ENCODE peak calls at places on chromosomes 12 and 14, in four cellular contexts. A is HepG2, K is K562, L is GM12878. C is an unnamed sample.

GRCh38 chr12:127548123-127548553 is 718.8 kb upstream of the TMEM132C start:
- DNase-seq in L (no peak), A (no peak), K (no peak), C (peak; percentile 5)

GRCh38 chr12:115313929-115314328 is 630.0 kb upstream of the TBX3 start:
- DNase-seq in L (no peak), A (peak; percentile 80), K (no peak), C (no peak)

GRCh38 chr12:132593938-132594358 is 16.4 kb downstream of the LRCOL1 start:
- DNase-seq in L (no peak), K (peak; percentile 96), A (peak; percentile 96), C (peak; percentile 98)

GRCh38 chr14:56474419-56475022 is 105.1 kb upstream of the TMEM260 start:
- DNase-seq in A (peak; percentile 16), L (no peak), K (peak; percentile 30), C (peak; percentile 75)

GRCh38 chr12:129127771-129128170 is 274.5 kb downstream of the GLT1D1 start:
- DNase-seq in L (no peak), K (no peak), A (no peak), C (no peak)

GRCh38 chr12:46374286-46374685 is 1.7 kb upstream of the SLC38A2 start:
- DNase-seq in L (no peak), K (no peak), A (no peak), C (no peak)

GRCh38 chr12:55955800-55956508 is 9.9 kb downstream of the PMEL start:
- DNase-seq in A (peak; percentile 48), K (peak; percentile 57), L (no peak), C (peak; percentile 54)

GRCh38 chr12:21476949-21477348 is 24.5 kb downstream of the RECQL start:
- DNase-seq in A (no peak), K (no peak), L (no peak), C (no peak)

GRCh38 chr14:100762901-100763300 is 36.2 kb downstream of the DLK1 start:
- DNase-seq in L (no peak), A (no peak), K (no peak), C (no peak)

GRCh38 chr14:105419055-105419304 is 647 bp upstream of the MTA1 start:
- DNase-seq in L (no peak), A (no peak), K (no peak), C (no peak)
- TF ChIP-seq CREB1 in L (no peak), A (no peak), K (no peak), C (no peak)

GRCh38 chr14:73027546-73027945 is 640 bp upstream of the ZFYVE1 start:
- DNase-seq in A (no peak), K (peak; percentile 11), L (no peak), C (no peak)

GRCh38 chr14:73026845-73027542 is at the start of gene ZFYVE1:
- DNase-seq in K (peak; percentile 96), L (peak; percentile 94), A (peak; percentile 96), C (peak; percentile 100)

GRCh38 chr14:73026243-73026844 is 562 bp downstream of the ZFYVE1 start:
- DNase-seq in K (no peak), L (no peak), A (no peak), C (peak; percentile 21)

GRCh38 chr14:73027984-73028383 is 1.1 kb upstream of the ZFYVE1 start:
- DNase-seq in L (no peak), K (no peak), A (no peak), C (no peak)

DNA sequence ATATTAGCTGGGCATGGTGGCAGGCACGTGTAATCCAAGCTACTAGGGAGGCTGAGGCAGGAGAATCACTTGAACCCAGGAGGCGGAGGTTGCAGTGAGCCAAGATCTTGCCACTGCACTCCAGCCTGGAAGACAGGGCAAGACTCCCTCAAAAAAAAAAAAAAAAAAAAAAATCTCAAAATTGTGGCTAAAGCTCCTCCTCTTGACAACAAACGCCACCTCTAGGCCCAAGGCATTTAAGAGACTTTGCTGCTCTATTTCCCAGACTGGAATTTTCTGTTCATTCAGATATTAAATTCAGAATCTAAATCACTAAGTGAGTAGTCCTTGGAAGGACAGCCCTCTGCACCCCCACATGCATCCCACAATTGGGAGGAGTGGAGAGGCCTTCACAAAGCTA is 1.4 kb downstream of the ZFYVE1 start:
- DNase-seq in A (no peak), K (peak; percentile 14), L (no peak), C (peak; percentile 24)
- H3K79me2 ChIP-seq in A (no peaks in the 10 kb centered on the region), K (peaks cover 7% of the 10 kb centered on the region), L (peaks cover 16% of the 10 kb centered on the region), C (peaks cover 11% of the 10 kb centered on the region)

DNA sequence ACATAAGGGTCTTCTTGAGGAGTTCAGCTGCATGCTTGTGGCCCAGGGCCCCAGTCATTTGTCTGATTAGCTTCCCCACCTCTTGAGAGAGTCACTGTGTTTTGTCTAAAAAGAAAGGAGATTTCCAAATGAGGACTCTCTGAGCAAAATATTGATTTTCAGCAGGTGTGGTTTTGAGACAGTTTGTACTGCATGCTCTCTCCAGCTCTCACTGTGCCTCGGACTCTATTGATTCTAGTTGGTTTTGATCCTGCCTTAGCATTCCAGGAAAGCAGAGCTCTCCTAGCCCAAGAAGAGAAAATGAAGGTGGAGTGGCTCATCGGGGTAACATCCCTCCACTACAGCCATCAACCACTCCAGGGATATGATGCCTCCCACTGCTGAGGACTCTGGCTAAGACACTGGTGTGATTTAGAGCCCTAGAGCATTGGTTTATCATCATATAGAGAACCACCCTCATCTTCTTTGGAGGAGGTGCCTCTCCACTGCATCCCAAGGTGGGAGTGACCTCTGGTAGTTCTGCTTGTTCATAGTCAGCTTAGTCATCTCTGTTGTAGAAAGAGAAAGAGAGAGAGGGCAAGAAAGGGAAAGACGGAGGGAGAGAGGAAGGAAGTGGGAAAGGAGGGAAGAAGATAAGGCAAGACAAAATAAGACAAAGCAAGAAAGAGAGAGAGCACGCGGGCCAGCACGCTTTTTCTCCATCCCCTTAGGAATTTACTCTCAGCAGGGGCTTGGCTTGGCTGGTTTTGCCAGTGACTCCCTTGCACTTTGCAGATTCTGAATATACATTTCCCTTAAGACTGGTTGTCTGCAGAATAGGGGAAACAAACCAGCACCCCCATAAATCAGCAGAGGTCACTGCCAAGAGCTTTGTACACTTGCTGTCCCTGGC is 365.6 kb downstream of the DPF3 start:
- DNase-seq in A (no peak), K (no peak), L (no peak), C (no peak)
- TF ChIP-seq CREB1 in A (no peak), K (no peak), L (no peak), C (no peak)

GRCh38 chr14:72856530-72857264 is 37.2 kb downstream of the DPF3 start:
- DNase-seq in L (no peak), A (no peak), K (no peak), C (no peak)
- H3K79me2 ChIP-seq in L (no peaks in the 10 kb centered on the region), A (no peaks in the 10 kb centered on the region), K (no peaks in the 10 kb centered on the region), C (no peaks in the 10 kb centered on the region)

DNA sequence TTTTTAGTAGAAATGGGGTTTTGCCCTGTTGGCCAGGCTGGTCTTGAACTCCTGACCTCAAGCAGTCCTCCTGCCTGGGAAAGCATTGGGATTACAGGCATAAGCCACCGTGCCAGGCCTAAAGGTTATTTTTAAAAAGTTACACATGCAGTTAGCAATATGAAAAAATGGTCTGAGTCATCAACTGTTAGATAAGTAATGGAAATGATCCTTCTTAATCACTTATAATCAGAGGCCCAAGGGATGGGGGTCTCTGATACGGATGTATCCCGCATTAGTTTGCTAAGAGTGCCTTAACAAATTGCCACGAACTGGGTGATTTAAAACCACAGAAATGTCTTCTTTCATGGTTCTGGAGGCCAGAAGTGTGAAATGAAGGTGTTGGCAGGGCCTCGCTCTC is 54.1 kb upstream of the FERMT2 start:
- DNase-seq in L (no peak), A (no peak), K (no peak), C (no peak)
- TF ChIP-seq CREB1 in L (no peak), A (no peak), K (no peak), C (no peak)